ENCODE peak calls at places on chromosomes 4 and X, in four cellular contexts. Y is nephron progenitor cell, O is EL, T is IMR-90. Z is an unnamed sample.

GRCh38 chr4:77819409-77819835 is 254 bp upstream of the CNOT6L start:
- DNase-seq in Y (peak), O (no peak), T (no peak), Z (no peak)

GRCh38 chr4:1895489-1895888 is 24.3 kb downstream of the NSD2 start:
- DNase-seq in Y (no peak), O (no peak), T (no peak), Z (no peak)

GRCh38 chrX:10620121-10620699 is at the start of gene MID1:
- DNase-seq in Y (peak), O (peak), T (peak), Z (peak)

GRCh38 chr4:121278811-121279368 is 101.9 kb downstream of the QRFPR start:
- DNase-seq in Y (no peak), O (peak), T (peak), Z (no peak)

GRCh38 chr4:148503681-148504080 is 61.5 kb upstream of the NR3C2 start:
- DNase-seq in Y (no peak), O (no peak), T (no peak), Z (no peak)

GRCh38 chr4:173367285-173367684 is 3.5 kb upstream of the SAP30 start:
- DNase-seq in Y (no peak), O (peak), T (peak), Z (peak)

GRCh38 chrX:135345328-135345645 is 36.0 kb downstream of the ETDC start:
- DNase-seq in Y (peak), O (peak), T (peak), Z (peak)

GRCh38 chr4:153402366-153402765 is 57.9 kb downstream of the MND1 start:
- DNase-seq in Y (no peak), O (no peak), T (no peak), Z (no peak)

GRCh38 chr4:184309241-184310170 is 91.8 kb upstream of the ENPP6 start:
- DNase-seq in Y (no peak), O (no peak), T (no peak), Z (no peak)

GRCh38 chr4:74394476-74395136 is 29.7 kb downstream of the EREG start:
- DNase-seq in Y (no peak), O (peak), T (peak), Z (peak)

GRCh38 chr4:121113680-121114079 is 41.3 kb upstream of the NDNF start:
- DNase-seq in Y (no peak), O (no peak), T (no peak), Z (no peak)

GRCh38 chr4:128596844-128597243 is 212.7 kb upstream of the JADE1 start:
- DNase-seq in Y (no peak), O (no peak), T (peak), Z (no peak)

GRCh38 chr4:77994194-77994721 is 62.9 kb upstream of the FRAS1 start:
- DNase-seq in Y (peak), O (peak), T (peak), Z (peak)

GRCh38 chr4:160364217-160364616 is 1261.3 kb downstream of the RAPGEF2 start:
- DNase-seq in Y (no peak), O (no peak), T (no peak), Z (no peak)

GRCh38 chr4:173399016-173399415 is at the start of gene SCRG1:
- DNase-seq in Y (no peak), O (no peak), T (peak), Z (no peak)

GRCh38 chrX:118904218-118904617 is 70.2 kb upstream of the LONRF3 start:
- DNase-seq in Y (no peak), O (no peak), T (no peak), Z (no peak)

GRCh38 chr4:181528570-181529184 is 714.5 kb upstream of the TENM3 start:
- DNase-seq in Y (peak), O (peak), T (peak), Z (peak)

GRCh38 chr4:179695175-179695574 is 2252.9 kb upstream of the AGA start:
- DNase-seq in Y (no peak), O (peak), T (peak), Z (peak)

GRCh38 chr4:187608001-187608421 is 387.6 kb upstream of the ZFP42 start:
- DNase-seq in Y (no peak), O (peak), T (peak), Z (peak)

GRCh38 chrX:106286053-106286650 is 118.0 kb downstream of the PWWP3B start:
- DNase-seq in Y (no peak), O (no peak), T (no peak), Z (no peak)

GRCh38 chr4:10121568-10122097 is 5.0 kb upstream of the WDR1 start:
- DNase-seq in Y (no peak), O (no peak), T (no peak), Z (no peak)

GRCh38 chrX:129768586-129769466 is 10.9 kb upstream of the SASH3 start:
- DNase-seq in Y (no peak), O (no peak), T (no peak), Z (no peak)

GRCh38 chr4:126939401-126939800 is 693.4 kb upstream of the INTU start:
- DNase-seq in Y (no peak), O (peak), T (peak), Z (peak)

GRCh38 chr4:20615492-20616136 is 84.6 kb upstream of the PACRGL start:
- DNase-seq in Y (no peak), O (peak), T (no peak), Z (peak)

Z was measured in RPMI7951.